ENCODE peak calls at places on chromosomes 16 and 17, in seven cellular contexts. D is tibial nerve, N is Peyer's patch, R is H1, F is heart left ventricle, Q is transverse colon, S is A549. B is an unnamed sample.

GRCh38 chr16:20383106-20384029 is 21.2 kb downstream of the PDILT start:
- DNase-seq in D (peak; percentile 66), F (peak; percentile 48), S (peak; percentile 70), Q (peak; percentile 47), R (peak; percentile 67), N (peak; percentile 68), B (no peak)

GRCh38 chr16:18836702-18837101 is 35.4 kb upstream of the ARL6IP1 start:
- DNase-seq in S (no peak), N (no peak), R (no peak), Q (no peak), F (no peak), D (no peak), B (no peak)

GRCh38 chr17:35981908-35982330 is 622 bp upstream of the CCL16 start:
- DNase-seq in R (no peak), S (no peak), Q (peak; percentile 28), N (peak; percentile 54), D (no peak), F (no peak), B (no peak)

GRCh38 chr16:5557448-5557847 is 459.9 kb upstream of the EEF2KMT start:
- DNase-seq in R (no peak), D (no peak), Q (no peak), S (no peak), F (no peak), N (no peak), B (no peak)

GRCh38 chr16:53576228-53576627 is 73.2 kb upstream of the AKTIP start:
- DNase-seq in Q (no peak), F (no peak), R (no peak), N (no peak), D (no peak), S (no peak), B (no peak)

GRCh38 chr16:13453938-13454553 is 465.9 kb upstream of the ERCC4 start:
- DNase-seq in D (peak; percentile 32), F (no peak), R (no peak), Q (peak; percentile 9), S (peak; percentile 14), N (no peak), B (no peak)

GRCh38 chr17:42484304-42484703 is 25.6 kb downstream of the ATP6V0A1 start:
- DNase-seq in D (peak; percentile 7), S (no peak), F (no peak), N (peak; percentile 77), R (no peak), Q (peak; percentile 41), B (no peak)

GRCh38 chr17:20313891-20314290 is 153.4 kb downstream of the LGALS9B start:
- DNase-seq in R (no peak), F (no peak), Q (no peak), D (no peak), N (no peak), S (no peak), B (no peak)

GRCh38 chr17:74332763-74333220 is 6.8 kb downstream of the KIF19 start:
- DNase-seq in S (no peak), D (no peak), F (no peak), R (no peak), Q (peak; percentile 50), N (peak; percentile 57), B (no peak)

GRCh38 chr17:72886622-72887021 is 205.9 kb downstream of the SLC39A11 start:
- DNase-seq in D (no peak), F (no peak), R (no peak), S (no peak), N (no peak), Q (no peak), B (no peak)

GRCh38 chr17:43338886-43339516 is 59.8 kb upstream of the ARL4D start:
- DNase-seq in R (no peak), Q (peak; percentile 82), D (peak; percentile 79), F (peak; percentile 61), N (peak; percentile 90), S (no peak), B (no peak)

GRCh38 chr16:35552763-35553162 is 2093.4 kb downstream of the TP53TG3F start:
- DNase-seq in Q (no peak), F (no peak), R (no peak), D (no peak), N (no peak), S (no peak), B (no peak)

DNA sequence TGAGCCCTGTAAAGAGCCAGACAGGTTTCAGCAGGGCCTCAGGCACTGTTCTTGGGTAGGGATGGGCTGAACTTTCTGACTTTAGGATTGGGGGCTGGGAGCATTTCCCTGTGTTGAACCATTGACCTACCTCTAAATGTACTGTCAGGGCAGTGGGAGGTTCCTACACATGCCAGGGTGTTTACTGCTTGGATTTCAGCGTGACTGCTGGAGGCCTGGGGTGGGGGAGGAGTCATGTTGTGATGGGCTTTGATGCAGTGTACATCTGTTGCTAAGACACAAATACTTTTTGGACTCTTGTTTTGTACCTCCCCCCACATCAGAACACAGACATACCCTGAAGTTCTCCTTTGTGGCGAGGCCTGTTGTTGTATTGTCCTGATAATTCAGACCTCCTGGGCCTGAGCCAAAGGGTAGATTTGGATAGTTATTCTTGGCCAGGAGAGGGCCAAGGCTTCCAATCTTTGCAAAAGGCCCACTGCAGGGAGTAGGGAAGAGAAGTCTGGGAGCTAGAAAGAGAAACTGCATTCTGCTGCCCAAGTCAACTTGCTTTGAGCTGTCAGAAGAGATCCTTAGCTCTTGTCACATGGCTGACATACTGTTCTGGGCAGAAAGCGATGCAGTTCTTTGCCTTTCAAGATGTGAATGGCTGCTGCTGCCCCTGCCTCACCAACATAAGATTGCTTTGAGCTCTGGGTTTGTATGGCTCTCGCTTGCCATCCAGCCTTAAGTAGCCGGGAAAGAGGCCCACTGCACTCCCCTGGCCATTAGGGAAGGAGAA is 3.7 kb downstream of the NFE2L1 start:
- DNase-seq in F (peak; percentile 88), Q (peak; percentile 50), N (peak; percentile 65), R (no peak), D (peak; percentile 93), S (no peak), B (no peak)
- H3K4me1 ChIP-seq in F (peaks cover 82% of the 10 kb centered on the region), Q (peaks cover 67% of the 10 kb centered on the region), N (peaks cover 68% of the 10 kb centered on the region), R (peaks cover 40% of the 10 kb centered on the region), D (peaks cover 64% of the 10 kb centered on the region), S (peaks cover 76% of the 10 kb centered on the region), B (peaks cover 88% of the 10 kb centered on the region)

GRCh38 chr17:68456529-68457167 is 648 bp downstream of the WIPI1 start:
- DNase-seq in S (peak; percentile 62), F (peak; percentile 82), Q (peak; percentile 82), N (peak; percentile 81), D (peak; percentile 82), R (peak; percentile 58), B (peak; percentile 90)

GRCh38 chr17:68459030-68459376 is 1.7 kb upstream of the WIPI1 start:
- DNase-seq in S (no peak), Q (no peak), N (no peak), F (no peak), R (no peak), D (no peak), B (no peak)

GRCh38 chr17:68457168-68457538 is at the start of gene WIPI1:
- DNase-seq in F (no peak), S (no peak), R (no peak), Q (peak; percentile 58), N (peak; percentile 74), D (no peak), B (peak; percentile 85)

GRCh38 chr17:68458260-68459029 is 1.1 kb upstream of the WIPI1 start:
- DNase-seq in Q (no peak), F (no peak), S (no peak), D (no peak), R (no peak), N (no peak), B (no peak)

DNA sequence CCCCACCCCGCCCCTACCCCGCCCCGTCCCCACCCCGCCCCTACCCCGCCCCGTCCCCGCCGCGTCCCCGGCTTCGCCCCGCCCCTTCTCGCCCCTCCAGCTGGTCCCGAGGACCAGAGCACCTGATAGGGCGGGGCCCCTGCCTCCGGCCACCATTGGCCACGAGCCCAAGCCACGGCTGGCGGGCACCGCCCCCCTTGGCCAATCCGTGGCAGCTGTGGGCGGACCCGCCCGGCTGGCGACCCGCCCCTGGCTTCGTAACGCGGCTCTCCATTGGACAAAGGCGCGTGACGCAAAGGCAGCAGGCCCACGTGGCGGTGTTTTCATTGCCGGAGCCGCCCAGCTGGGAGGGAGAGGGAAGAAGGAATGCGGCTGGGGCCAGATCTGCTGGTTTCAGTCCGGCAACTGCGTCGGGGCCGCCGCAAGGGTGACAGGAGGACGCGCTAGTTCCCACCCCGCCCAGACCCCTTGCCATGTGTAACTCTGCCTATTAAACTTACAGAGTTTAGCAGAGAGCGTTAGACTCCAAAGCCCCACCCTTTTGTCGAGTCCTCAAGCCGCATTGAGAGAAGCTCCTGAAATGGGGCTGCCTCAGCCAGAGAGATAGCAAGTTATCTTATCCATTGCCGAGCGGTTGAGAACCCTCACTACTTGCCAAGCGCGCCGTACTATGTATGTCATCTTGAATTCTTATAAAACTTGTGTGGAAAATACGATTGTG is 403 bp upstream of the WIPI1 start:
- DNase-seq in R (peak; percentile 97), Q (peak; percentile 99), F (peak; percentile 99), S (peak; percentile 97), D (peak; percentile 98), N (peak; percentile 99), B (peak; percentile 99)
- TF ChIP-seq POLR2A in R (peak; percentile 64), Q (peak; percentile 85), F (peak; percentile 98), S (no peak), D (peak; percentile 98), N (peak; percentile 88), B (peak; percentile 83)

DNA sequence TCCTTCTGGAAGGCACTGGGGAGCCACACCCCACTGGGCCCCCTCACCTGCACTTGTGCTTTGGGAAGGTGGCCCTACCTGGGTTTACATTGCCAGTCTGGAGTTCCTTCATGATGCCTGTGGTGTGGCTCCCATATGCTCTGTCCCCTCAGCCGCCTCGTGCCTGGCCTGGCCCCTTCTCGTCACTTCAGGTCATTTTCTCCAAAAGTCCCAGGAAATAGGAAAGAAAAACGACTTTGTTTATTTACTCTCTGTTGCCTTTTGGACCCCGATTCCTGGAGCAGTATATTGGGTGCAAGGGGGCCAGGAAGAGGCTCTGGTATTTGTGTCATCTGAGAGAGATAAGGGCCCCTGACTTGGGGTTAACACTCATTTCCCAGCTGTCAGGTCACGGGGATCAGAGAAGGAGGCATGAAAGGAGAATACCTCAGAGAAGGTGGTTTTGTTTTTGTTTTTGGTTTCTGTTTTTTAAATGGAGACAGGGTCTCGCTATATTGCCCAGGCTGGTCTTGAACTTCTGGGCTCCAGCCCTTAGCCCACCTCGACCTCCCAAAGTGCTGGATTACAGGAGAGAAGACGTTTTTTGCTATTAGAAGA is 4.7 kb downstream of the SOCS3 start:
- DNase-seq in D (no peak), R (no peak), F (no peak), Q (no peak), S (no peak), N (no peak), B (no peak)
- H3K4me1 ChIP-seq in D (peaks cover 70% of the 10 kb centered on the region), R (peaks cover 41% of the 10 kb centered on the region), F (peaks cover 75% of the 10 kb centered on the region), Q (peaks cover 51% of the 10 kb centered on the region), S (peaks cover 82% of the 10 kb centered on the region), N (peaks cover 56% of the 10 kb centered on the region), B (peaks cover 91% of the 10 kb centered on the region)

DNA sequence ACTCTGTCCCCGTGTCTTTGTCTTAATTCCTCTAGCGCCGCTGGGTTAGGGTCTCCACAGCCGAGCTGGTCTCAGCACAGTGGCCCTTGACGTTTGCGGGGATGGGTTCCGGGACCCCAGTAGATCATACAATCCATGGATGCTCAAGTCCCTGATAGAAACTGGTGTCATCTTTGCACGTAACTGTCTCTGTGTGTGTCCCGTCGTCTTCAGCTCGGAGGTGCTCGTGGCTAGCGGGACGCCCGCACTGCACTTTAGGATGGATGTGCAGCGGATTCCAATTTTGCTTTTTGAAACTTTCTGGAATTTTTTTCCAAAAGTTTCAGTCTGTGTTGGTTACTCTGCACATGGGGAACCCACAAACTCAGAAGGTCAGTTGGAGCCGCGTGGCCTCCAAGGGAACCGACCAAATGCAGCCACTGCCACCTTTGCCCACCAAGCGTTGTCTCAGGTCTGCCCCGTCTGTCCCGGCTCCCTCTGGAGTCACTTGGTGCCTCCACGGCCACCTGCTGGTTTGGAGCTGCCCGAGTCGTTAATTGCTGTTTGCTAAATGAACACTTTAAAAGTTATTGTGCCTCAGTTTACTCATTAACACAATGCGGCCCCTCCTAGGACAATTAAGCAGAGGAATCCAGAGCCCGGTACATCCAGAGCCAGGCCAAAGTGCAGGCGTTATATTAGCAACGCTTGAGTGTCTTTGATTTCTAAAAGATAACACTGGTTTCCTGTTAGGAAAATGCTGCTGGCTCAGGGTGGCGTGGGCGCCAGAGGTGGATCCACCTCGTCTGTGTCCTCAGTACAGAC is 5.3 kb upstream of the DPEP1 start:
- DNase-seq in F (no peak), N (peak; percentile 85), S (no peak), Q (no peak), D (no peak), R (no peak), B (no peak)
- TF ChIP-seq POLR2A in F (no peak), N (peak; percentile 66), S (no peak), Q (no peak), D (no peak), R (no peak), B (no peak)

B was measured in suprapubic skin.